ENCODE peak calls at places on chromosomes 3 and 15, in eight cellular contexts. F, I, M, G, H, L, K and O are unnamed samples.

GRCh38 chr3:40923130-40923529 is 276.2 kb upstream of the CTNNB1 start:
- DNase-seq in F (no peak), I (no peak), M (no peak), G (no peak), H (no peak), L (no peak), K (no peak), O (no peak)

GRCh38 chr3:4752201-4753072 is 226.8 kb upstream of the BHLHE40 start:
- DNase-seq in F (peak), I (peak), M (no peak), G (peak), H (no peak), L (no peak), K (no peak), O (no peak)

GRCh38 chr3:171398343-171398742 is 61.9 kb downstream of the TNIK start:
- DNase-seq in F (no peak), I (no peak), M (no peak), G (no peak), H (no peak), L (no peak), K (no peak), O (no peak)

GRCh38 chr3:46675843-46676567 is 17.5 kb downstream of the ALS2CL start:
- DNase-seq in F (no peak), I (peak), M (peak), G (no peak), H (no peak), L (peak), K (no peak), O (peak)

GRCh38 chr15:68042156-68042854 is 11.8 kb upstream of the PIAS1 start:
- DNase-seq in F (no peak), I (no peak), M (no peak), G (no peak), H (no peak), L (no peak), K (no peak), O (no peak)

GRCh38 chr3:10331320-10331719 is 10.4 kb upstream of the SEC13 start:
- DNase-seq in F (no peak), I (no peak), M (no peak), G (no peak), H (no peak), L (no peak), K (no peak), O (no peak)

GRCh38 chr3:182241777-182242556 is 530.2 kb downstream of the SOX2 start:
- DNase-seq in F (peak), I (no peak), M (peak), G (no peak), H (peak), L (peak), K (peak), O (no peak)

GRCh38 chr15:32859996-32860395 is 142.2 kb downstream of the GREM1 start:
- DNase-seq in F (no peak), I (no peak), M (no peak), G (no peak), H (no peak), L (no peak), K (no peak), O (no peak)

GRCh38 chr3:59185586-59186381 is 136.0 kb upstream of the CFAP20DC start:
- DNase-seq in F (no peak), I (peak), M (no peak), G (no peak), H (no peak), L (no peak), K (no peak), O (no peak)

GRCh38 chr15:41936649-41937567 is 35.4 kb downstream of the EHD4 start:
- DNase-seq in F (no peak), I (peak), M (peak), G (no peak), H (no peak), L (no peak), K (no peak), O (no peak)
- TF ChIP-seq POLR2A in F (no peak), I (no peak), M (no peak), G (no peak), H (no peak), L (no peak), K (no peak), O (no peak)

GRCh38 chr3:194486540-194487288 is at the start of gene ATP13A3:
- DNase-seq in F (peak), I (peak), M (peak), G (peak), H (peak), L (peak), K (peak), O (peak)
- TF ChIP-seq POLR2A in F (peak), I (peak), M (peak), G (peak), H (peak), L (peak), K (no peak), O (peak)

GRCh38 chr15:51623386-51623938 is 891 bp upstream of the DMXL2 start:
- DNase-seq in F (no peak), I (no peak), M (peak), G (no peak), H (no peak), L (no peak), K (no peak), O (no peak)

GRCh38 chr15:51621155-51621554 is 1.4 kb downstream of the DMXL2 start:
- DNase-seq in F (no peak), I (no peak), M (no peak), G (no peak), H (no peak), L (no peak), K (no peak), O (no peak)

GRCh38 chr15:51621917-51622268 is 678 bp downstream of the DMXL2 start:
- DNase-seq in F (peak), I (peak), M (peak), G (peak), H (peak), L (peak), K (peak), O (peak)

GRCh38 chr15:51624022-51624421 is 1.5 kb upstream of the DMXL2 start:
- DNase-seq in F (no peak), I (no peak), M (no peak), G (no peak), H (no peak), L (no peak), K (no peak), O (no peak)

DNA sequence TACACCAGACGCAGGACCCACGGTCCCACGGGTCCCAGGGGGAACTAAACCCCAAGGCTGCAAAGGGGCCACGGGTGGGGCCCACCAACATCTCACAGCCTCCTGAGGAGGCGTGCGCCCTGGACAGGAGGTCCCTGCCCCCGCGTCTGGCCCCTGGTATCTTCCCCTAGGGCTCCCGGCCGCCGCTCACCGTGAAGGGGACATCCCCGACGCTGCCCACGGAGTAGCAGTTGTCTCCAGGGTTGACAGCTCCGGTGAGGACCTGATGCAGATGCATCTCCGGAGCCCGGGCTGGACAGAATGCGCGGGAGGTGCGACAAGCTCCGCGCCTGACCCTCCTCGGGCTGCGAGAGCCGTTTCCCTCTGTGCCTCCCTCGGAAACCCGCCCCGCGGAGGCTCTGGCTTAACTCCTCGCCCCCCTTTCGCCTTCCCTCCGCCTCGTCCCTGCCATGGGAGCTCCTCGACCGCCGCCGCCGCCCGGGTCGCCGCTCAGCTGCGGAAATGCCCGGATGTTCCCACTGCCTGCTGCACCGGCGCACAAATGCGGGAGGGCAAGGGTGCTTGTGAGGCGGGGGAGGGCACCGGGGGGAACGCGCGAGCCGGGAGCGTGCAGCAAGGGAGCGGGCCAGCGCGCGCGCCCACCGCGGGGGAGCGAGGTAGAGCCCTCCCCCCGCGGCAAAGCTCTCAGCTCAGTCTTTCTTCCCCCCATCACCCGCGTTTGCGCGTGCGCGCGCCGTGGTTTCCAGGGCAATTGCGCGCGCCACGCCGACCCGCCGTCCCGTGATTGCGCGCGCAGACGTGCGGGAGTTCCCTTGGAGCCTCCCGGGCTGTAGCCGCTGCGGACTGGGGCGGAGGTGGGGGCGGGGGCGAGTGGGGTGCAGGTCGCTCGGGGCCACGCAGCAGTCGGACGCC is at the start of gene DMXL2:
- DNase-seq in F (peak), I (peak), M (peak), G (peak), H (peak), L (peak), K (peak), O (peak)
- TF ChIP-seq POLR2A in F (peak), I (no peak), M (no peak), G (peak), H (no peak), L (no peak), K (no peak), O (peak)

DNA sequence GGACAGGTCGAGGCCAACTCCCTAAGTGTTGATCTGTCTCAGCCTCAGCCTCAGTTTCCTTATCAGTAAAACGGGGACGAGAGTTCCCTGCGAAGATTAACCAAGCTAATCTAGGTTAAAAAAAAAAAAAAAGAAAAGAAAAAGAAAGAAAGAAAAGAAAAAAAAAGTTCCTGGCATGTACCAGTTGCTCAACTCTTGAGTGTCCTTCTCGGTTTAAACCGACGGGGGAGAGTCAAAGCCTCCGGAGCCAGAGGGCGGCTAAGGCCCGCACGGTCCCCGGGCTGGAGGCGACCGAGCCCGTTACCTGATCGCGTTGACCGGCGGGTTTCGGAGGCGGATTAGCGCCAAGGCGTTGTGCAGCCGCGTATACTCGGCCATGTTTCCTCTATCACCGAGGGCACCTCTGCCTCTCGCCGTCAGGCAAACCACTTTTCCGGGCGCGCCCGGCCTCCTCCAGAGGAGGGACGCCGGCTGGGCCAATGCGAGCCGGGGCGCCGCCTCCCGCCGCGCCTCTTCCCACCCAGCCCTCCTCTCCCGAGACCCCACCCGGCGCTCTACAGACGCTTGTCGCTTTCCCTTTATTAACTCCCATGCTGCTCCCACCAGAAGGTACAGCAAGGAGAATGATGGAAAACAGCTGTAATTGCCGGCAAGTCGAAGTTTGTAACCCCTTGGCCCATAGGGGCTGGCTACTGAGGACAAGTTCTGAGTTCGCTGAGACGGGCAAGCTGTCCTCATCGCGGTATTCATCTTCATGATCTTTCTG is at the start of gene EHHADH:
- DNase-seq in F (peak), I (peak), M (peak), G (peak), H (peak), L (peak), K (peak), O (peak)
- TF ChIP-seq POLR2A in F (no peak), I (peak), M (no peak), G (peak), H (no peak), L (peak), K (no peak), O (peak)